ENCODE peak calls at places on chromosomes 16 and 17, in seven cellular contexts. X, T, F, M, K, R and S are unnamed samples.

GRCh38 chr16:52283018-52283417 is 263.9 kb downstream of the TOX3 start:
- DNase-seq in X (peak), T (no peak), F (peak), M (no peak), K (peak), R (no peak), S (peak)

GRCh38 chr17:14156689-14157088 is 80.0 kb downstream of the CDRT15 start:
- DNase-seq in X (no peak), T (no peak), F (no peak), M (no peak), K (no peak), R (no peak), S (no peak)

GRCh38 chr16:68298907-68299515 is 11.7 kb downstream of the SLC7A6OS start:
- DNase-seq in X (peak), T (no peak), F (peak), M (no peak), K (peak), R (no peak), S (peak)

GRCh38 chr16:20504418-20504817 is 53.1 kb downstream of the ACSM2A start:
- DNase-seq in X (no peak), T (no peak), F (no peak), M (no peak), K (no peak), R (no peak), S (no peak)

GRCh38 chr16:67669499-67670101 is 3.0 kb downstream of the C16orf86 start:
- DNase-seq in X (no peak), T (no peak), F (no peak), M (no peak), K (no peak), R (no peak), S (no peak)

GRCh38 chr17:27530791-27531391 is 74.6 kb downstream of the KSR1 start:
- DNase-seq in X (peak), T (no peak), F (peak), M (no peak), K (no peak), R (peak), S (no peak)

GRCh38 chr16:70253291-70254094 is 1.8 kb upstream of the EXOSC6 start:
- DNase-seq in X (peak), T (peak), F (peak), M (peak), K (no peak), R (no peak), S (peak)

GRCh38 chr17:50056961-50057330 is 1.0 kb downstream of the ITGA3 start:
- DNase-seq in X (peak), T (no peak), F (peak), M (no peak), K (peak), R (peak), S (peak)

GRCh38 chr16:19967561-19967960 is 82.9 kb upstream of the GPRC5B start:
- DNase-seq in X (no peak), T (no peak), F (no peak), M (no peak), K (no peak), R (no peak), S (no peak)

GRCh38 chr16:13390093-13390985 is 488.9 kb downstream of the SHISA9 start:
- DNase-seq in X (no peak), T (no peak), F (no peak), M (no peak), K (no peak), R (no peak), S (no peak)

GRCh38 chr16:68074850-68075249 is 10.3 kb upstream of the NFATC3 start:
- DNase-seq in X (no peak), T (peak), F (no peak), M (no peak), K (no peak), R (no peak), S (no peak)

GRCh38 chr16:1244881-1245280 is 4.4 kb downstream of the TPSAB1 start:
- DNase-seq in X (no peak), T (no peak), F (no peak), M (no peak), K (no peak), R (no peak), S (no peak)

GRCh38 chr16:50153648-50154368 is 702 bp downstream of the TENT4B start:
- DNase-seq in X (peak), T (no peak), F (no peak), M (peak), K (peak), R (peak), S (peak)

GRCh38 chr17:39643271-39643670 is 6.3 kb downstream of the STARD3 start:
- DNase-seq in X (no peak), T (no peak), F (peak), M (no peak), K (no peak), R (peak), S (no peak)

GRCh38 chr17:74177018-74177450 is 26.4 kb upstream of the RPL38 start:
- DNase-seq in X (no peak), T (no peak), F (no peak), M (no peak), K (peak), R (no peak), S (peak)

GRCh38 chr17:6843241-6843890 is 11.8 kb upstream of the TEKT1 start:
- DNase-seq in X (peak), T (no peak), F (peak), M (no peak), K (peak), R (no peak), S (peak)

GRCh38 chr17:76993636-76994035 is 125.4 kb downstream of the MGAT5B start:
- DNase-seq in X (no peak), T (no peak), F (no peak), M (no peak), K (no peak), R (no peak), S (no peak)

GRCh38 chr16:60681014-60681413 is 1355.2 kb downstream of the CDH8 start:
- DNase-seq in X (no peak), T (no peak), F (no peak), M (no peak), K (no peak), R (no peak), S (no peak)

GRCh38 chr16:29925173-29925804 is 737 bp downstream of the KCTD13 start:
- DNase-seq in X (no peak), T (no peak), F (no peak), M (no peak), K (no peak), R (no peak), S (no peak)

GRCh38 chr17:66971249-66971648 is 6.7 kb downstream of the CACNG4 start:
- DNase-seq in X (no peak), T (no peak), F (no peak), M (no peak), K (no peak), R (no peak), S (no peak)

GRCh38 chr16:396605-397004 is 394 bp upstream of the NME4 start:
- DNase-seq in X (peak), T (no peak), F (peak), M (no peak), K (no peak), R (peak), S (peak)

GRCh38 chr16:19213885-19214284 is 45.8 kb downstream of the SYT17 start:
- DNase-seq in X (no peak), T (no peak), F (no peak), M (no peak), K (no peak), R (no peak), S (no peak)

GRCh38 chr17:60926466-60927183 is 249.0 kb downstream of the BCAS3 start:
- DNase-seq in X (peak), T (no peak), F (no peak), M (no peak), K (peak), R (no peak), S (peak)